ENCODE peak calls at places on chromosomes 7 and 10, in four cellular contexts. One of them, this sample, is unnamed.

GRCh38 chr10:88851706-88852105 is at the start of gene ANKRD22:
- DNase-seq in LoVo: peak; percentile 85
- DNase-seq in A549: peak; percentile 25
- DNase-seq in RWPE1: peak; percentile 94
- DNase-seq in this sample: no peak

GRCh38 chr10:60661627-60662026 is 116.7 kb upstream of the CDK1 start:
- DNase-seq in A549: no peak
- DNase-seq in LoVo: no peak
- DNase-seq in RWPE1: no peak
- DNase-seq in this sample: no peak

GRCh38 chr7:22853674-22854157 is 31.1 kb upstream of the TOMM7 start:
- DNase-seq in RWPE1: no peak
- DNase-seq in LoVo: no peak
- DNase-seq in A549: peak; percentile 63
- DNase-seq in this sample: no peak

GRCh38 chr7:17848516-17848915 is 91.8 kb downstream of the SNX13 start:
- DNase-seq in LoVo: no peak
- DNase-seq in RWPE1: no peak
- DNase-seq in A549: no peak
- DNase-seq in this sample: no peak

GRCh38 chr7:27958933-27959548 is 219.1 kb downstream of the TAX1BP1 start:
- DNase-seq in RWPE1: no peak
- DNase-seq in A549: no peak
- DNase-seq in LoVo: no peak
- DNase-seq in this sample: no peak

GRCh38 chr10:1360011-1360580 is 303.9 kb downstream of the WDR37 start:
- DNase-seq in A549: no peak
- DNase-seq in RWPE1: no peak
- DNase-seq in LoVo: no peak
- DNase-seq in this sample: no peak

GRCh38 chr7:26735976-26736600 is 128.3 kb downstream of the SKAP2 start:
- DNase-seq in A549: no peak
- DNase-seq in LoVo: no peak
- DNase-seq in RWPE1: no peak
- DNase-seq in this sample: no peak

GRCh38 chr10:124821520-124821919 is 19.9 kb downstream of the ABRAXAS2 start:
- DNase-seq in LoVo: no peak
- DNase-seq in RWPE1: no peak
- DNase-seq in A549: no peak
- DNase-seq in this sample: no peak

GRCh38 chr10:46556515-46557318 is at the start of gene GPRIN2:
- DNase-seq in RWPE1: peak; percentile 44
- DNase-seq in LoVo: peak; percentile 57
- DNase-seq in A549: peak; percentile 28
- DNase-seq in this sample: peak; percentile 23

GRCh38 chr7:18518555-18518954 is 23.0 kb downstream of the HDAC9 start:
- DNase-seq in A549: no peak
- DNase-seq in LoVo: no peak
- DNase-seq in RWPE1: no peak
- DNase-seq in this sample: no peak

GRCh38 chr7:151378011-151378410 is 31.8 kb downstream of the WDR86 start:
- DNase-seq in LoVo: no peak
- DNase-seq in A549: no peak
- DNase-seq in RWPE1: no peak
- DNase-seq in this sample: no peak

GRCh38 chr10:88082806-88083596 is 219.6 kb downstream of the PTEN start:
- DNase-seq in RWPE1: no peak
- DNase-seq in A549: no peak
- DNase-seq in LoVo: no peak
- DNase-seq in this sample: no peak

GRCh38 chr7:98879198-98879988 is 1.1 kb downstream of the TRRAP start:
- DNase-seq in LoVo: peak; percentile 69
- DNase-seq in RWPE1: no peak
- DNase-seq in A549: peak; percentile 36
- DNase-seq in this sample: no peak

GRCh38 chr10:10196701-10197100 is 821.0 kb upstream of the CELF2 start:
- DNase-seq in LoVo: no peak
- DNase-seq in RWPE1: no peak
- DNase-seq in A549: no peak
- DNase-seq in this sample: no peak

GRCh38 chr10:43151371-43151770 is 13.1 kb downstream of the CSGALNACT2 start:
- DNase-seq in RWPE1: no peak
- DNase-seq in LoVo: no peak
- DNase-seq in A549: no peak
- DNase-seq in this sample: no peak

GRCh38 chr7:157839672-157840167 is 502.9 kb downstream of the DNAJB6 start:
- DNase-seq in A549: no peak
- DNase-seq in RWPE1: no peak
- DNase-seq in LoVo: no peak
- DNase-seq in this sample: no peak

GRCh38 chr7:157522189-157522588 is 185.4 kb downstream of the DNAJB6 start:
- DNase-seq in RWPE1: no peak
- DNase-seq in LoVo: no peak
- DNase-seq in A549: no peak
- DNase-seq in this sample: no peak

GRCh38 chr7:93558705-93559614 is 15.6 kb downstream of the CALCR start:
- DNase-seq in LoVo: no peak
- DNase-seq in RWPE1: peak; percentile 65
- DNase-seq in A549: no peak
- DNase-seq in this sample: no peak

GRCh38 chr10:133143200-133143533 is 16.9 kb upstream of the KNDC1 start:
- DNase-seq in RWPE1: no peak
- DNase-seq in LoVo: no peak
- DNase-seq in A549: no peak
- DNase-seq in this sample: no peak

GRCh38 chr10:1476106-1476803 is 261.1 kb downstream of the ADARB2 start:
- DNase-seq in A549: no peak
- DNase-seq in LoVo: no peak
- DNase-seq in RWPE1: no peak
- DNase-seq in this sample: no peak